ENCODE peak calls at places on chromosomes 5 and 9, in seven cellular contexts. P, T, Z, A, G, C and Q are unnamed samples.

GRCh38 chr5:79416499-79416898 is 97.4 kb downstream of the HOMER1 start:
- DNase-seq in Z (no peak), A (no peak), P (no peak), T (peak; percentile 19), G (peak; percentile 88), C (no peak), Q (no peak)

GRCh38 chr5:96809898-96810297 is 2.2 kb upstream of the ERAP1 start:
- DNase-seq in A (no peak), T (no peak), P (no peak), Z (no peak), G (no peak), C (peak; percentile 27), Q (no peak)

GRCh38 chr9:116798521-116798920 is 111.4 kb downstream of the TRIM32 start:
- DNase-seq in Z (no peak), A (no peak), C (no peak), G (no peak), T (no peak), P (no peak), Q (no peak)

GRCh38 chr9:134268308-134268724 is 57.9 kb upstream of the RXRA start:
- DNase-seq in T (peak; percentile 32), C (no peak), G (peak; percentile 98), A (no peak), Z (no peak), P (no peak), Q (peak; percentile 96)

GRCh38 chr9:133782157-133783130 is 44.3 kb upstream of the SARDH start:
- DNase-seq in P (peak; percentile 66), T (peak; percentile 75), C (peak; percentile 33), G (peak; percentile 55), A (peak; percentile 81), Z (peak; percentile 74), Q (peak; percentile 41)

GRCh38 chr9:126722252-126722921 is 82.5 kb upstream of the ZBTB43 start:
- DNase-seq in A (peak; percentile 88), C (peak; percentile 21), G (peak; percentile 72), P (peak; percentile 63), T (peak; percentile 78), Z (peak; percentile 76), Q (peak; percentile 27)

GRCh38 chr9:37949576-37949975 is 45.6 kb upstream of the SLC25A51 start:
- DNase-seq in C (no peak), A (no peak), P (no peak), G (no peak), T (no peak), Z (no peak), Q (no peak)

GRCh38 chr5:94508421-94509148 is 109.8 kb downstream of the KIAA0825 start:
- DNase-seq in Z (no peak), P (no peak), A (no peak), G (no peak), T (no peak), C (no peak), Q (no peak)

GRCh38 chr5:76371955-76372319 is 31.1 kb upstream of the IQGAP2 start:
- DNase-seq in T (no peak), A (no peak), C (peak; percentile 8), Z (no peak), P (no peak), G (no peak), Q (no peak)

DNA sequence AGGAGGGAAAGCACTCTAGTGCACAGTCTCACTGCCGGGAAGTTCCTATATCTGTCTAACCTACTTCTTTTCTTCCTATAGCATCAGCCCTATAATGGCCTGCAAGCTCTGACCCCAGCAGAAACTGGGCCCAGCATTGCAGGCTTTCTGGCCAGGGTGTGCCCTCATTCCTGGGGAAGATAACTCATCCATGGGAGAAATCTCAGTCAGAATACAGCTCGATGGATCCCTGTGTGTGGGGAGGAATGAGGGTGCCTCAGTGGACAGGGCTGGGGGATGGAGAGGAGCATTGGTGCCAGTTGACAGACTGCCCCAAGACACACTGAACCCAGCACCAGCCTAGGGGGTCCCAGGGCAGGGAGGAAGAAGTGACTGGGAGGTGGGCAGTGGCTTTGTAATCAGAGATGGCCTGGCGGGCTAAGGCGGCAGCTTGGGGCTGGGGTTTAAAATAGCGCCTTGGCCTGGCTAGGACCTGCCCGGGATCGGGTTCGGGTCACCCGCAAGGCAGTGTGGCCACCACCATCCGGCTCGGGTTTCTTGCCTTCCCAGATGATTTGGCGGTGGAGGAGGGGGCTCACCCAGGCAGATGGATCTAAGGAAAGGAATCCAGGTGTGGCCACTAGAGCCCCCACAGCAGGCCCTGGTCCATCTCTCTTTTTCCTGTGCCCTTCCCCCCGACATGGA is 7.6 kb upstream of the CXXC5 start:
- DNase-seq in Z (no peak), C (no peak), P (peak; percentile 13), T (peak; percentile 19), G (no peak), A (peak; percentile 45), Q (no peak)
- H3K27ac ChIP-seq in Z (no peak overlapping the region), C (no peak overlapping the region), P (no peak overlapping the region), T (no peak overlapping the region), G (no peak overlapping the region), A (no peak overlapping the region), Q (no peak overlapping the region)

DNA sequence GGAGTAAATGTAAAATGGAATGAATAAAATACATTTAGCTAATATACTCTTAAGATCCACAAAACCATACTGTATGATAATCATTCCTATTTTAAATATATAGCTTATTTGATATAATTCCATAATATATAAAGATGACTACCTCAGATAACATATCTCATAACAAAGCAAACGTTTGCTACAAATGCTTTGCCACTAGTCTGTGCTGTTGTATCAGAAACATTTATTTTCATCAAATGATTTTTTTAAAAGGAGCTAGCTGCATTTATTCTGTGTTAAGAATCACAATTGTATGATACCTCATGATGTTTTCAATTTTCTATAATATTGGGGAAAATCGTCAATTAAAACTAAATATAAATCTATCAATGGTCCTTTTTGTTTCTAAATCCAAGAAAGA is 567.2 kb downstream of the PTPRD start:
- DNase-seq in Z (no peak), T (no peak), C (peak; percentile 3), P (no peak), A (no peak), G (peak; percentile 18), Q (no peak)
- TF ChIP-seq CTCF in Z (peak; percentile 60), T (peak; percentile 14), C (peak; percentile 43), P (no peak), A (peak; percentile 57), G (no peak), Q (no peak)

GRCh38 chr5:178279723-178280438 is 47.3 kb upstream of the PHYKPL start:
- DNase-seq in P (peak; percentile 86), C (peak; percentile 23), Z (peak; percentile 89), G (peak; percentile 48), A (peak; percentile 90), T (peak; percentile 82), Q (peak; percentile 66)
- H3K27ac ChIP-seq in P (no peak overlapping the region), C (no peak overlapping the region), Z (no peak overlapping the region), G (no peak overlapping the region), A (no peak overlapping the region), T (no peak overlapping the region), Q (no peak overlapping the region)

GRCh38 chr5:138641547-138642298 is 66.5 kb upstream of the HSPA9 start:
- DNase-seq in Z (peak; percentile 68), A (peak; percentile 86), G (peak; percentile 77), T (peak; percentile 74), C (peak; percentile 36), P (peak; percentile 37), Q (peak; percentile 13)
- TF ChIP-seq CTCF in Z (peak; percentile 81), A (peak; percentile 98), G (peak; percentile 88), T (peak; percentile 76), C (peak; percentile 68), P (no peak), Q (no peak)

GRCh38 chr9:137067860-137068538 is 2.4 kb downstream of the SAPCD2 start:
- DNase-seq in T (peak; percentile 88), C (peak; percentile 55), Z (peak; percentile 80), P (peak; percentile 83), A (peak; percentile 92), G (peak; percentile 86), Q (peak; percentile 86)
- H3K27ac ChIP-seq in T (peak overlapping the region; percentile 53), C (no peak overlapping the region), Z (no peak overlapping the region), P (no peak overlapping the region), A (no peak overlapping the region), G (peak overlapping the region; percentile 36), Q (no peak overlapping the region)

DNA sequence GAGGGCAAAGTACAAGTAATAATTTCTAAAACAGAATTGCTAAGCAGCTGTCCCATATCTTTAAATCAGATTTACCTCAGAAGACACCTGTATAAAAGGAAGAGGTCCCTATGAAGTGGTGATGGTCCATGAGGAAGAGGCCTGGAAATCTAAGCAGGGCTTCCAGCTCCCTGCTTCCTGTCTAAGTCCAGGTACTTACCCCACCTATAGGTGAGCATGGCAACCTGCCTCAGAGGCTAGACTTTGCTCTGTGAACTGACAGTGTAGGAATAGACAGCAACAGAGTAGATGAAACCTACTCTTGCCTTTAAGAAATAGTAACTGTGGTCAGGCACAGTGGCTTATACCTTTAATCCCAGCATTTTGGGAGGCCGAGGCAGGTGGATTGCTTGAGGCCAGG is 55.8 kb upstream of the ARRDC3 start:
- DNase-seq in A (peak; percentile 56), P (no peak), G (no peak), T (peak; percentile 36), Z (no peak), C (no peak), Q (no peak)
- TF ChIP-seq CTCF in A (peak; percentile 66), P (no peak), G (no peak), T (no peak), Z (no peak), C (no peak), Q (no peak)

DNA sequence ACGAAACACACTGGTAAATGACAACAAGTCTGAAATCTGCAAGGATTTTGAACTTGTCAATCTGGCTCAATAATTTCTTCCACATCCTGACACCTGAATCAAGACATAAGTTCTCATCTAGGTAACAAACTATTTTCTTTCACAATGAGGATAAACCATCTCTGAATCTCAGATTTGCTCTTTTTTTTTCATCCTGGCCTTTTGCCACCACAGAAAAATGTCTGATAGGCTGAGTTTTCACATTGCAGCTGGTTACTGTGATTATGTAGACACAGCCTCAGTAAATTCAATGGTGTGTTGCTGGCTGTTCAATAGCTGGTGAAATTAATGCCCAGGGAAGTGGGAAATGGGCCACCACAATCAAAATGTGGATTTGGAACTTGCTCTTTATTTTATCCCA is 2.8 kb upstream of the ADRA1B start:
- DNase-seq in Z (no peak), T (no peak), A (no peak), P (no peak), G (no peak), C (no peak), Q (no peak)
- H3K27ac ChIP-seq in Z (no peak overlapping the region), T (no peak overlapping the region), A (no peak overlapping the region), P (no peak overlapping the region), G (no peak overlapping the region), C (no peak overlapping the region), Q (no peak overlapping the region)

DNA sequence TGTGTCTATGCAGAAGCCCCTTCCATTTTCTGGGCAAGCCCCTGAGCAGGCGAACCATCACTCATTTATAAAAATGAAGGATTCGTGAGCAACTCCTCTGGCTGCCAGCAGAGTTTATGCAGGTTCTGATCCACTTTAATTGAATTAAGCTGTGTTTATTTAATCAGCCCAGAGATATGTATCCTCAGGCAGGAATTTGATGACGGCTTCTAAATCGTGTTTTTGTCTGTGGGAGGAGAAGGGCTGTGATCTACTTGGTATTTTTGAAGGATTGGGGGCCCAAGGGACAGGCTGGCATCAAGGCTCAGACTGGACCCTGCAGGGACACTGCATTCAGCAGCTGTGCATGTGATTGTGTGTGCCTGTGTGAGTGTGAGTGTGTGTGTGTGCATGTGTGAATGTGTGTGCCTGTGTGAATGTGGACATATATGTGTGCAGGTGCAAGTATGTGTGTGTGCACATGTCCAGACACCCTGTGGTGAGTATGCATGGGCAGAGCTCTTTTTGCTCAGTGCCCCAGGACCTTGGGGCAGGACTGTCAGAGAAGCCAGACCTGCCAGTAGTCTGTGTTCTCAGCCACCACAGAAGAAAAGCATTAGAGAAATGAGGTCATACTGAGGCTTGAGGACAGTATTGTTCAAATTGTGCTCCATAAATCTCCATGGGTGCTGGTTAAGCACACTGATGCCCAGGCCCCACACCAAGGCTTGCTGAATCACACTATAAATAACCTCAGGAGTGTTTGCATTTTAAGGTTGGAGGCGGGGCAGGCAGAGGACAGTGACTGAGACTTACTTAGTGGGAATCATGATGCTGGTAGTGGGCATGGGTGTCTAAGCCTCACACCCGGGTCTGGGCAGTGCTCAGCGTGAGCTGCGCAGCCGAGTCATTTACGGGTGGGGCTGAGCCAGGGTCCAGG is 164.0 kb downstream of the CARTPT start:
- DNase-seq in C (peak; percentile 28), Z (no peak), G (no peak), T (no peak), P (no peak), A (no peak), Q (no peak)
- TF ChIP-seq CTCF in C (no peak), Z (no peak), G (no peak), T (no peak), P (no peak), A (no peak), Q (no peak)